ENCODE peak calls at places on chromosomes 12 and 14, in five cellular contexts. U is bronchial epithelial cell; X is stimulated activated CD4-positive, alpha-beta T cell treated with anti-CD3 and anti-CD28 coated beads, Interleukin-2, amount 100 ng/mL, for 24 hours; R is neural crest cell; V is SK-N-SH. O is an unnamed sample.

GRCh38 chr14:64700894-64701293 is 3.3 kb upstream of the PLEKHG3 start:
- DNase-seq in U (no peak), X (no peak), R (no peak), V (no peak), O (no peak)

GRCh38 chr12:87368259-87368658 is 660.9 kb downstream of the C12orf50 start:
- DNase-seq in U (no peak), X (no peak), R (no peak), V (no peak), O (no peak)

GRCh38 chr12:70508178-70508577 is 129.1 kb downstream of the PTPRB start:
- DNase-seq in U (no peak), X (no peak), R (no peak), V (no peak), O (no peak)

GRCh38 chr12:89730060-89730459 is 21.4 kb upstream of the ATP2B1 start:
- DNase-seq in U (no peak), X (no peak), R (no peak), V (no peak), O (no peak)

GRCh38 chr12:23855813-23856212 is 93.7 kb downstream of the SOX5 start:
- DNase-seq in U (no peak), X (no peak), R (no peak), V (no peak), O (no peak)

GRCh38 chr14:61574514-61574807 is 120.9 kb upstream of the HIF1A start:
- DNase-seq in U (no peak), X (no peak), R (no peak), V (no peak), O (no peak)

GRCh38 chr14:94689985-94690400 is 77.8 kb downstream of the SERPINA3 start:
- DNase-seq in U (no peak), X (no peak), R (no peak), V (no peak), O (no peak)

GRCh38 chr12:132312516-132312915 is 16.9 kb downstream of the GALNT9 start:
- DNase-seq in U (no peak), X (no peak), R (no peak), V (no peak), O (no peak)

GRCh38 chr12:56007892-56008471 is 10.9 kb downstream of the SUOX start:
- DNase-seq in U (no peak), X (no peak), R (no peak), V (no peak), O (peak; percentile 8)

O was measured in MCF 10A.